ENCODE peak calls at places on chromosome 14, in four cellular contexts. R, G, E and S are unnamed samples.

GRCh38 chr14:90714811-90715210 is 101.4 kb downstream of the TTC7B start:
- DNase-seq in E (no peak), G (no peak), R (no peak), S (no peak)

GRCh38 chr14:89379891-89380820 is 36.9 kb downstream of the FOXN3 start:
- DNase-seq in E (no peak), G (no peak), R (no peak), S (no peak)

GRCh38 chr14:75535164-75535898 is 13.1 kb downstream of the BATF start:
- DNase-seq in E (peak; percentile 31), R (no peak), G (no peak), S (no peak)

GRCh38 chr14:22336031-22336430 is 253.0 kb downstream of the DAD1 start:
- DNase-seq in G (no peak), R (no peak), E (peak; percentile 40), S (no peak)

GRCh38 chr14:75418779-75419768 is 8.7 kb upstream of the JDP2 start:
- DNase-seq in E (no peak), R (peak; percentile 57), G (peak; percentile 46), S (no peak)

GRCh38 chr14:53295985-53296582 is 143.0 kb upstream of the DDHD1 start:
- DNase-seq in G (peak; percentile 39), E (peak; percentile 17), R (no peak), S (peak; percentile 8)

GRCh38 chr14:54589076-54589475 is 22.1 kb downstream of the SAMD4A start:
- DNase-seq in R (no peak), G (no peak), E (no peak), S (no peak)

GRCh38 chr14:88168498-88169165 is 154.4 kb downstream of the KCNK10 start:
- DNase-seq in E (peak; percentile 50), R (no peak), G (peak; percentile 55), S (peak; percentile 57)

GRCh38 chr14:92675421-92675820 is 73.0 kb downstream of the LGMN start:
- DNase-seq in E (no peak), G (no peak), R (no peak), S (no peak)

GRCh38 chr14:38290601-38291190 is 34.8 kb upstream of the CLEC14A start:
- DNase-seq in R (no peak), E (peak; percentile 56), G (no peak), S (no peak)

GRCh38 chr14:30737916-30738315 is 115.8 kb downstream of the SCFD1 start:
- DNase-seq in G (no peak), R (no peak), E (no peak), S (no peak)

GRCh38 chr14:65230287-65230728 is 128.0 kb upstream of the MAX start:
- DNase-seq in G (peak; percentile 37), R (no peak), E (peak; percentile 96), S (peak; percentile 68)

GRCh38 chr14:22221508-22221907 is 367.5 kb downstream of the DAD1 start:
- DNase-seq in E (peak; percentile 39), G (peak; percentile 8), R (no peak), S (peak; percentile 4)

GRCh38 chr14:98714604-98715003 is 557.4 kb downstream of the BCL11B start:
- DNase-seq in E (no peak), G (no peak), R (no peak), S (no peak)

GRCh38 chr14:81303258-81303935 is 82.6 kb upstream of the GTF2A1 start:
- DNase-seq in R (peak; percentile 41), E (peak; percentile 98), G (peak; percentile 48), S (no peak)

GRCh38 chr14:54676822-54677708 is 110.1 kb downstream of the SAMD4A start:
- DNase-seq in G (peak; percentile 64), E (no peak), R (no peak), S (peak; percentile 38)

GRCh38 chr14:84857571-84857970 is 672.4 kb upstream of the FLRT2 start:
- DNase-seq in G (no peak), E (no peak), R (no peak), S (no peak)

GRCh38 chr14:95770777-95771176 is 56.9 kb upstream of the TCL1A start:
- DNase-seq in E (no peak), G (no peak), R (no peak), S (no peak)

GRCh38 chr14:96104469-96105057 is 65.4 kb downstream of the C14orf132 start:
- DNase-seq in G (peak; percentile 95), E (peak; percentile 24), R (no peak), S (no peak)

GRCh38 chr14:29215853-29216252 is 449.3 kb downstream of the FOXG1 start:
- DNase-seq in G (no peak), R (no peak), E (no peak), S (no peak)

GRCh38 chr14:63565448-63565847 is 22.3 kb upstream of the PPP2R5E start:
- DNase-seq in R (no peak), G (no peak), E (no peak), S (no peak)

GRCh38 chr14:76812093-76812421 is 625 bp downstream of the ANGEL1 start:
- DNase-seq in E (no peak), G (no peak), R (no peak), S (no peak)

GRCh38 chr14:31477248-31477647 is 10.6 kb downstream of the GPR33 start:
- DNase-seq in R (no peak), E (no peak), G (no peak), S (no peak)

GRCh38 chr14:89215166-89215940 is 201.7 kb downstream of the FOXN3 start:
- DNase-seq in G (no peak), R (no peak), E (no peak), S (no peak)

GRCh38 chr14:73997944-73998451 is 21.1 kb downstream of the ENTPD5 start:
- DNase-seq in G (no peak), R (no peak), E (peak; percentile 37), S (no peak)

GRCh38 chr14:61372379-61372778 is 51.0 kb downstream of the PRKCH start:
- DNase-seq in G (no peak), E (no peak), R (no peak), S (no peak)

GRCh38 chr14:87935081-87935828 is 57.7 kb downstream of the GALC start:
- DNase-seq in E (no peak), R (no peak), G (no peak), S (no peak)

GRCh38 chr14:94462219-94462551 is 9.6 kb upstream of the SERPINA11 start:
- DNase-seq in R (no peak), G (no peak), E (no peak), S (no peak)

GRCh38 chr14:94282991-94283723 is 9.9 kb downstream of the SERPINA10 start:
- DNase-seq in E (no peak), G (no peak), R (no peak), S (no peak)

GRCh38 chr14:68199465-68200145 is 380.0 kb downstream of the RAD51B start:
- DNase-seq in E (no peak), G (no peak), R (no peak), S (no peak)

GRCh38 chr14:82080319-82080718 is 546.7 kb upstream of the SEL1L start:
- DNase-seq in G (no peak), E (no peak), R (no peak), S (no peak)

GRCh38 chr14:32711103-32711680 is 227.5 kb upstream of the NPAS3 start:
- DNase-seq in E (peak; percentile 62), R (no peak), G (peak; percentile 32), S (peak; percentile 29)

GRCh38 chr14:98901511-98902205 is 370.3 kb downstream of the BCL11B start:
- DNase-seq in E (no peak), G (no peak), R (no peak), S (no peak)

GRCh38 chr14:102913341-102914211 is 8.9 kb upstream of the AMN start:
- DNase-seq in E (no peak), G (no peak), R (no peak), S (peak; percentile 57)

GRCh38 chr14:102911991-102912761 is 10.3 kb upstream of the AMN start:
- DNase-seq in E (no peak), G (no peak), R (no peak), S (peak; percentile 27)

GRCh38 chr14:102909911-102910310 is 12.6 kb upstream of the AMN start:
- DNase-seq in G (no peak), R (no peak), E (no peak), S (peak; percentile 39)

GRCh38 chr14:102910442-102910841 is 12.0 kb upstream of the AMN start:
- DNase-seq in R (no peak), G (no peak), E (no peak), S (peak; percentile 40)

GRCh38 chr14:102911541-102911951 is 10.9 kb upstream of the AMN start:
- DNase-seq in G (no peak), R (no peak), E (no peak), S (peak; percentile 32)
- TF ChIP-seq PBX3 in G (no peak), R (no peak), E (no peak), S (no peak)

GRCh38 chr14:105060751-105061427 is 4.3 kb downstream of the GPR132 start:
- DNase-seq in E (no peak), G (no peak), R (no peak), S (peak; percentile 67)

GRCh38 chr14:105056303-105056831 is 8.9 kb downstream of the GPR132 start:
- DNase-seq in G (no peak), E (no peak), R (no peak), S (peak; percentile 26)

GRCh38 chr14:105059917-105060565 is 5.2 kb downstream of the GPR132 start:
- DNase-seq in G (no peak), R (no peak), E (no peak), S (no peak)

GRCh38 chr14:105059035-105059916 is 6.0 kb downstream of the GPR132 start:
- DNase-seq in G (no peak), E (no peak), R (no peak), S (peak; percentile 47)

GRCh38 chr14:105058521-105059034 is 6.7 kb downstream of the GPR132 start:
- DNase-seq in E (no peak), R (no peak), G (no peak), S (no peak)
- TF ChIP-seq PBX3 in E (no peak), R (no peak), G (no peak), S (no peak)

GRCh38 chr14:69246331-69246730 is 13.6 kb upstream of the GALNT16 start:
- DNase-seq in G (no peak), E (peak; percentile 15), R (no peak), S (no peak)
- TF ChIP-seq PBX3 in G (no peak), E (no peak), R (no peak), S (no peak)

GRCh38 chr14:101188571-101188915 is 285.0 kb upstream of the RTL1 start:
- DNase-seq in E (no peak), R (no peak), G (no peak), S (peak; percentile 4)

GRCh38 chr14:101187017-101187815 is 283.7 kb upstream of the RTL1 start:
- DNase-seq in R (no peak), G (no peak), E (no peak), S (peak; percentile 7)

GRCh38 chr14:101185946-101186345 is 282.4 kb upstream of the RTL1 start:
- DNase-seq in R (no peak), E (no peak), G (no peak), S (peak; percentile 8)

GRCh38 chr14:101186544-101186943 is 283.0 kb upstream of the RTL1 start:
- DNase-seq in E (no peak), G (no peak), R (no peak), S (peak; percentile 5)

DNA sequence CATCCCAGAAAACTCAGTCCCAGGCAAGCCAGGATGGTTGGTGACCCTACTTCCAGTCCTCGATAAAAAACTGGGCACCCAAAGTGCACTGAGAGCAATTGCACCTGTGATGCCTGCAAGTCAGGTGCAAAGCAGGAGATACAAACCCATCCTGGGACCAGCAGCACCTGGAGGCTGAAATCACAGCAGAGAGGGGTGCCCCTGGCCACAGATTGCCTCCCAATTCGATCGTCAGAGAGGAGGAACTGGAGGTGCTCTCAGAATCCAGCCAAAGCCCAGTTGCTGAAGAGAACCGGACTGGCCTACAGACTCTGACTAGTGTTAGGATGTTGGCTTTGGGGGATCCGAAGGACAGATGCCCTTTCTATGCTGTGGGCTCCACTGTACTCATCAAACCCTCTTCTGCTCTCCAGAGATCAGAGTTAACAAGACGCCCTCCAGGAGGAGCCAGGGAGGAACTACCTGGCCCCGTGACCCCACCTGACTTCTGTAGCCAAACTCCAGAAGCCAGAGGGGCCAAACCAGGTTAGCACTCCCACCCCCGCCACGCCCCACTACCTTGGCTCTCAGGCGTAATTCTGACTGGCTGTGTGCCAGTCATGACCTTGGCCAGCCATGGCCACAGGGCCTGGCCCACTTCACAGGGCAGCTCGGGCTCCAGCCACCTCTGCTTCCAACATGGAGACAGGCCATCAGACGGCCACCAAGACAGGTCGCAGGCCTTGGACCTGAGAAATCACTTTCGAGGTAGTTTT is 284.5 kb upstream of the RTL1 start:
- DNase-seq in G (no peak), E (no peak), R (no peak), S (peak; percentile 6)
- TF ChIP-seq PBX3 in G (no peak), E (no peak), R (no peak), S (no peak)